ENCODE peak calls at places on chromosomes 11 and 22, in four cellular contexts. J, U, Q and W are unnamed samples.

GRCh38 chr11:13324141-13324540 is 46.6 kb downstream of the BMAL1 start:
- DNase-seq in J (no peak), Q (no peak), U (no peak), W (no peak)

GRCh38 chr22:43151251-43152000 is at the start of gene TSPO:
- DNase-seq in U (peak), J (peak), Q (no peak), W (no peak)

GRCh38 chr22:29093501-29093921 is 20.7 kb downstream of the KREMEN1 start:
- DNase-seq in Q (no peak), J (no peak), U (no peak), W (no peak)

GRCh38 chr11:130612291-130612802 is 163.9 kb downstream of the ADAMTS15 start:
- DNase-seq in J (no peak), Q (no peak), U (no peak), W (no peak)

GRCh38 chr22:48758021-48758561 is 1069.6 kb downstream of the BRD1 start:
- DNase-seq in J (no peak), Q (no peak), U (no peak), W (no peak)

GRCh38 chr11:8086001-8086479 is 5.0 kb downstream of the TUB start:
- DNase-seq in U (no peak), Q (no peak), J (no peak), W (no peak)

GRCh38 chr22:30325065-30325720 is 1.5 kb downstream of the TBC1D10A start:
- DNase-seq in Q (no peak), J (no peak), U (peak), W (no peak)

GRCh38 chr11:66048525-66049313 is at the start of gene GAL3ST3:
- DNase-seq in U (no peak), J (peak), Q (no peak), W (no peak)

GRCh38 chr11:45644981-45645889 is 20.2 kb downstream of the CHST1 start:
- DNase-seq in U (no peak), J (peak), Q (no peak), W (no peak)

GRCh38 chr11:102566112-102566511 is 35.6 kb upstream of the MMP7 start:
- DNase-seq in U (no peak), J (no peak), Q (no peak), W (no peak)

GRCh38 chr22:47344414-47344813 is 582.0 kb downstream of the TBC1D22A start:
- DNase-seq in U (no peak), Q (no peak), J (no peak), W (no peak)

GRCh38 chr11:57938351-57938750 is 85.3 kb upstream of the OR9Q1 start:
- DNase-seq in J (no peak), Q (no peak), U (no peak), W (no peak)

GRCh38 chr22:45290410-45290936 is 5.7 kb downstream of the UPK3A start:
- DNase-seq in J (no peak), Q (no peak), U (peak), W (no peak)

GRCh38 chr22:38824587-38824986 is 19.2 kb downstream of the NPTXR start:
- DNase-seq in Q (no peak), J (peak), U (peak), W (peak)

GRCh38 chr22:30348837-30349236 is 7.9 kb downstream of the SF3A1 start:
- DNase-seq in J (no peak), Q (no peak), U (no peak), W (no peak)

GRCh38 chr22:31103111-31103510 is 4.3 kb downstream of the SELENOM start:
- DNase-seq in U (no peak), J (no peak), Q (no peak), W (no peak)

GRCh38 chr11:116530705-116531104 is 242.1 kb downstream of the BUD13 start:
- DNase-seq in J (no peak), U (no peak), Q (no peak), W (no peak)

GRCh38 chr22:25021976-25022711 is 69.6 kb downstream of the KIAA1671 start:
- DNase-seq in Q (no peak), U (no peak), J (no peak), W (no peak)

GRCh38 chr11:116980136-116980793 is 118.0 kb downstream of the SIK3 start:
- DNase-seq in U (no peak), J (no peak), Q (peak), W (no peak)

GRCh38 chr11:115422013-115422697 is 82.1 kb downstream of the CADM1 start:
- DNase-seq in J (no peak), Q (no peak), U (no peak), W (no peak)

GRCh38 chr11:40204228-40204627 is 1255.2 kb downstream of the LRRC4C start:
- DNase-seq in U (no peak), J (no peak), Q (no peak), W (no peak)

GRCh38 chr11:64935634-64936081 is at the start of gene GPHA2:
- DNase-seq in Q (no peak), U (peak), J (peak), W (peak)

GRCh38 chr11:70788247-70789022 is 390.1 kb downstream of the CTTN start:
- DNase-seq in J (no peak), U (peak), Q (no peak), W (no peak)

GRCh38 chr22:42885446-42885845 is 28.4 kb upstream of the ARFGAP3 start:
- DNase-seq in J (no peak), U (no peak), Q (no peak), W (no peak)

GRCh38 chr11:2531277-2531986 is 86.6 kb downstream of the KCNQ1 start:
- DNase-seq in J (peak), U (peak), Q (no peak), W (peak)

GRCh38 chr11:123430736-123431356 is 777 bp downstream of the GRAMD1B start:
- DNase-seq in U (no peak), J (peak), Q (no peak), W (no peak)

GRCh38 chr11:25769287-25769686 is 562.6 kb upstream of the ANO3 start:
- DNase-seq in J (no peak), Q (no peak), U (no peak), W (no peak)

GRCh38 chr11:14435717-14436116 is 63.9 kb downstream of the COPB1 start:
- DNase-seq in Q (no peak), J (no peak), U (no peak), W (no peak)

GRCh38 chr11:77294040-77294439 is 7.4 kb downstream of the GDPD4 start:
- DNase-seq in U (no peak), Q (no peak), J (no peak), W (no peak)
- TF ChIP-seq BRCA1 in U (no peak), Q (no peak), J (no peak), W (no peak)

GRCh38 chr11:118087933-118088332 is 1.2 kb upstream of the SMIM35 start:
- DNase-seq in J (no peak), Q (no peak), U (no peak), W (no peak)

GRCh38 chr11:118091690-118092089 is 4.9 kb upstream of the SMIM35 start:
- DNase-seq in U (no peak), J (no peak), Q (no peak), W (no peak)

GRCh38 chr11:118086913-118087768 is at the start of gene SMIM35:
- DNase-seq in U (no peak), J (no peak), Q (no peak), W (no peak)

GRCh38 chr11:118090545-118091162 is 3.9 kb upstream of the SMIM35 start:
- DNase-seq in U (no peak), Q (no peak), J (no peak), W (peak)

DNA sequence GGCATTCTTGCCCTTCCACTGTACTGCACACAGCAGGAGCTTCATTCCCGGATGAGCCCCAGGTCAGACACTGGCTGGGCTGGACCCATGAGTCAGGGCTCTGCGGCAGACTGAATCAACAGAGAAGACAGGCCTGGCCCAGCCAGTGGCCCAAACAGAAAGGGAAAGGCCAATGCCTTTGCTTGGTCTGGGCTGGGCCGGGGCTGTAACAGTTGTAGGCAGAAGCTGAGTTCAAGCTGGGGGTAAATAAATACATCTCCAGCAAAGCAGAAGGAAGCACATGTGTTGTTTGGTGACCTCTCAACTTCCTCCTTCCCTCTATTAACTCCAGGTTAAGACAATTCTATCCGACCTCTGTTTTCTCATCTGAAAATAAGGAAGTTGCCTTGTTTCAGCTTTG is 1.8 kb upstream of the SMIM35 start:
- DNase-seq in U (no peak), J (no peak), Q (no peak), W (peak)
- TF ChIP-seq MAX in U (no peak), J (no peak), Q (no peak), W (no peak)

GRCh38 chr11:44627911-44628729 is 62.7 kb downstream of the CD82 start:
- DNase-seq in Q (no peak), J (no peak), U (no peak), W (no peak)
- TF ChIP-seq BRCA1 in Q (no peak), J (no peak), U (no peak), W (no peak)

GRCh38 chr11:75475767-75476650 is 43.0 kb upstream of the KLHL35 start:
- DNase-seq in U (peak), J (no peak), Q (no peak), W (no peak)
- TF ChIP-seq MAX in U (no peak), J (no peak), Q (no peak), W (no peak)

GRCh38 chr11:126214446-126215240 is 3.1 kb downstream of the FAM118B start:
- DNase-seq in Q (no peak), U (no peak), J (no peak), W (no peak)
- TF ChIP-seq BRCA1 in Q (no peak), U (no peak), J (no peak), W (no peak)

GRCh38 chr11:19670030-19670761 is 42.4 kb upstream of the NAV2 start:
- DNase-seq in Q (no peak), U (no peak), J (no peak), W (no peak)
- TF ChIP-seq MAX in Q (no peak), U (no peak), J (no peak), W (no peak)

GRCh38 chr11:63840356-63841060 is 1.6 kb downstream of the MARK2 start:
- DNase-seq in J (no peak), Q (no peak), U (peak), W (no peak)

GRCh38 chr11:63838150-63838681 is 694 bp upstream of the MARK2 start:
- DNase-seq in J (no peak), Q (peak), U (no peak), W (no peak)

GRCh38 chr11:63841554-63841953 is 2.6 kb downstream of the MARK2 start:
- DNase-seq in J (peak), U (no peak), Q (no peak), W (no peak)

GRCh38 chr11:63838682-63839507 is at the start of gene MARK2:
- DNase-seq in U (peak), Q (peak), J (peak), W (peak)

DNA sequence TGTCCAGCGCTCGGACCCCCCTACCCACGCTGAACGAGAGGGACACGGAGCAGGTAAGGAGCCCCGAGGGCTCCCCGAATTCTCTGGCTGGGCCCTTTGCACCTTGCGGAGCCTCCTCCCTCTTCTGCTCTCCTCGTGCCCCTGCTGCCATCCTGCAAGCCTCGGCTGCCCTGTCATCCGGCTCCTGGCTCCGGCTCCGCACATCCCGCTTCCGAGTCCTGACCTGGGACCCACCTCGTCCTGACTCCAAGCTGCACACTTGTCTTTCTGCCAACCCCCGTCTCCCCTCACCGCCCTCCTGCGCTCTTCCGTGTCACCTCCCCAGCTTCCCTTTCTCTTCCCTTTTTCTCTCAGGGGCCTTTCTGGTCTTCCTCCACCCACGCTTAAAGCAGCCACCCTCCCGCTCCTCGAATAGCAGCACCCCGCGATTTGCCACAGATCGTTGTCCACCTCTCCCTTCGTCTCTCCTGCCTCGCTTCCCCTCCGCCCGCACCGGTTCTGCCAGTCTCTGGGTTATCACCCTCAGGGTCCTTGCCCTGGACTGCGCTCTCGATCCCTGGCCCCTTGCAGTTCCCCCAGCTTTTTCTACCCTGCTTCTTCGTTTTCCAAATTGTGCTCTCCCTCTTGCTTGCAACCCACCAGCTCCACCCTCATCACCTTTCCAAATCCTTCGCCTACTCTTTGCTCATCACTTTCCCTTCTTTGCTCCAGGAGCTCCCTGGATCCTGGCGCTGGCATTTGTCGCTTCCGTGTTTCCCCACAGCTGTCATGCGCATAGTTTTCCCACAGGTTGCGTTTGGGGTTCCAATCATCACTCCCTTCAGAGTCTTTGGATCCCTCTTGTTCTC is 822 bp downstream of the MARK2 start:
- DNase-seq in J (no peak), U (peak), Q (no peak), W (no peak)
- TF ChIP-seq BRCA1 in J (no peak), U (no peak), Q (no peak), W (no peak)

DNA sequence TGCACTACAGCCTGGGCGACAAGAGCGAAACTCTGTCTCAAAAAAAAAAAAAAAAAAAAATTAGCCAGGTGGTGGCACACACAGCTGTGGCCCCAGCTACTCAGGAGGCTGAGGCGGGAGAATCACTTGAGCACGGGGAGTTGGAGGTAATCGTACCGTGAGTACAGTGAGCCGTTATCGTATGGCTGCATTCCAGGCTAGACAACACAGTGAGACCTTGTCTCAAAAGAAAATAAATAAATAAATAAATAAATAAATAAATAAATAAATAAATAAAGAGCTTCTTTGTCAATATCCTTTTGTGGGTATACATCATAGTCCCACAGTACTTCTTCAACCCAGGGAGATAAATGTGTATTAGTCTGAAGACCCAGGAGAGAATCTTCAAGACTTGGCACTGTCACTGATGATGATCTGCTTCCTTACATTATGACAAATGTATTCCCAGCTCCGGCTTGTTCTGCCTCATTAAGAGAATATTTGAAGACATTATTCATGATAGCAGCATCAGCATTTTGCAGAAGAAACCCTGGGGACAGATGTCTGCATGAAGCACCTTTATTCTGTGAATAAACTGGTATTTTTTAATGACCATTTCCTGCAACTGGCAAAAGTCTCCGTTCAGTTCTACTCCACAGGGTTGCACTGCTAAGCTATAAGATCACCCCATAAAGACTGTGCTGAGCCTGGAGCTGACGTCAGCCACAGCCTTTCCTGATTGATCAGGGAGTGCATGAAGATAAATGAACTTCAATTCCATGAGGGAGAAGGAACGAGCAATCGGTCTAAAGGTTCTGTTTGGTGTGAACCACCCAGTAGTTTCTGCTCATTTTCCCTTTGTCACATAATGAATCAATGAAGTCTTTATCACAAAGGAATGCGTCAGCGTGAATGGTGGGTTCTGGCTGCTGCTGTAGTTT is 1.7 kb upstream of the ACY3 start:
- DNase-seq in U (no peak), J (no peak), Q (no peak), W (no peak)
- TF ChIP-seq MAX in U (no peak), J (no peak), Q (no peak), W (no peak)